ENCODE peak calls at places on chromosome 21, in ten cellular contexts. K is activated naive CD8-positive, alpha-beta T cell treated with anti-CD3 and anti-CD28 coated beads for 36 hours; R is stimulated activated CD4-positive, alpha-beta T cell treated with anti-CD3 and anti-CD28 coated beads, Interleukin-4, amount 100 ng/mL, for 1 hour; Q is T-helper 1 cell; F is stimulated activated CD8-positive, alpha-beta memory T cell treated with anti-CD3 and anti-CD28 coated beads, Interleukin-2, amount 100 ng/mL, for 1 hour; I is posterior cingulate gyrus; H is kidney epithelial cell; J is G401; Z is right lobe of liver; W is COLO829. C is an unnamed sample.

GRCh38 chr21:45622416-45623097 is 21.0 kb upstream of the PCBP3 start:
- DNase-seq in K (no peak), H (no peak), Z (peak; percentile 29), Q (no peak), F (no peak), R (no peak), W (no peak), J (no peak), I (no peak), C (no peak)

GRCh38 chr21:42757422-42757821 is 104.0 kb downstream of the PDE9A start:
- DNase-seq in I (no peak), Q (no peak), H (no peak), Z (no peak), W (no peak), R (no peak), F (no peak), J (no peak), K (no peak), C (no peak)

GRCh38 chr21:26912466-26912865 is 54.4 kb downstream of the ADAMTS5 start:
- DNase-seq in W (no peak), Q (no peak), Z (no peak), K (no peak), F (no peak), H (no peak), I (no peak), R (no peak), J (no peak), C (no peak)

GRCh38 chr21:35428489-35428888 is 379.4 kb upstream of the RUNX1 start:
- DNase-seq in R (peak; percentile 31), H (no peak), J (no peak), I (no peak), Q (peak; percentile 14), F (no peak), Z (no peak), W (no peak), K (peak; percentile 14), C (no peak)

GRCh38 chr21:45514311-45515021 is 27.8 kb downstream of the SLC19A1 start:
- DNase-seq in F (no peak), Z (peak; percentile 52), Q (no peak), R (no peak), H (no peak), J (no peak), K (no peak), W (no peak), I (no peak), C (no peak)

GRCh38 chr21:28899744-28900143 is 92.9 kb downstream of the LTN1 start:
- DNase-seq in J (no peak), R (no peak), K (no peak), I (no peak), W (no peak), F (no peak), Q (no peak), H (no peak), Z (no peak), C (no peak)

GRCh38 chr21:34199121-34199910 is 125.9 kb downstream of the MRPS6 start:
- DNase-seq in Z (no peak), K (no peak), R (no peak), H (no peak), F (no peak), W (no peak), J (peak; percentile 77), I (no peak), Q (no peak), C (no peak)

GRCh38 chr21:43361493-43362296 is 65.2 kb downstream of the SIK1 start:
- DNase-seq in Z (no peak), W (no peak), I (no peak), F (peak; percentile 19), J (no peak), H (no peak), K (peak; percentile 35), R (peak; percentile 22), Q (peak; percentile 36), C (peak; percentile 71)

GRCh38 chr21:44817506-44817880 is 369 bp downstream of the SUMO3 start:
- DNase-seq in F (peak; percentile 84), H (no peak), W (peak; percentile 91), K (peak; percentile 95), Z (peak; percentile 95), J (peak; percentile 88), Q (peak; percentile 89), R (peak; percentile 91), I (peak; percentile 79), C (peak; percentile 96)

GRCh38 chr21:41369105-41369914 is 7.5 kb downstream of the MX2 start:
- DNase-seq in J (no peak), W (no peak), K (peak; percentile 49), Q (no peak), R (peak; percentile 36), F (no peak), H (no peak), Z (no peak), I (no peak), C (no peak)

GRCh38 chr21:26379561-26379960 is 193.5 kb downstream of the CYYR1 start:
- DNase-seq in Z (no peak), H (no peak), Q (no peak), W (no peak), K (no peak), R (no peak), I (no peak), J (no peak), F (no peak), C (no peak)

GRCh38 chr21:45542242-45542666 is at the start of gene SLC19A1:
- DNase-seq in K (peak; percentile 84), H (no peak), J (peak; percentile 64), Z (peak; percentile 80), R (peak; percentile 80), W (peak; percentile 84), I (no peak), F (peak; percentile 33), Q (peak; percentile 61), C (peak; percentile 78)

GRCh38 chr21:7947422-7947821 is 2574.0 kb upstream of the TPTE start:
- DNase-seq in R (no peak), H (no peak), K (no peak), Z (no peak), J (no peak), I (no peak), Q (no peak), W (no peak), F (no peak), C (no peak)

GRCh38 chr21:38440746-38441145 is 57.5 kb downstream of the ERG start:
- DNase-seq in H (peak; percentile 85), K (no peak), F (no peak), Z (no peak), I (no peak), W (peak; percentile 92), R (no peak), Q (no peak), J (no peak), C (no peak)

GRCh38 chr21:46061063-46061462 is 36.8 kb upstream of the COL6A2 start:
- DNase-seq in J (no peak), H (no peak), R (no peak), I (no peak), Q (no peak), F (no peak), Z (no peak), K (no peak), W (no peak), C (no peak)

GRCh38 chr21:22585558-22585957 is 1587.3 kb downstream of the NCAM2 start:
- DNase-seq in I (no peak), F (no peak), Q (no peak), H (no peak), W (no peak), Z (no peak), K (no peak), R (no peak), J (no peak), C (no peak)

GRCh38 chr21:24941316-24942185 is 665.7 kb downstream of the MRPL39 start:
- DNase-seq in I (no peak), R (no peak), F (no peak), W (no peak), Z (no peak), H (no peak), K (no peak), Q (no peak), J (no peak), C (no peak)

GRCh38 chr21:44067011-44067839 is 40.0 kb upstream of the PWP2 start:
- DNase-seq in J (no peak), F (no peak), R (no peak), H (no peak), Z (peak; percentile 43), Q (no peak), I (no peak), W (no peak), K (no peak), C (no peak)

GRCh38 chr21:45050361-45050785 is 24.0 kb upstream of the ADARB1 start:
- DNase-seq in Z (no peak), K (no peak), W (no peak), R (no peak), Q (no peak), J (no peak), I (no peak), H (no peak), F (no peak), C (no peak)

GRCh38 chr21:42855143-42855936 is 24.0 kb downstream of the WDR4 start:
- DNase-seq in J (no peak), R (no peak), I (no peak), W (no peak), F (no peak), H (no peak), K (no peak), Q (no peak), Z (no peak), C (no peak)

GRCh38 chr21:37787456-37787855 is 128.8 kb downstream of the KCNJ6 start:
- DNase-seq in F (no peak), H (peak; percentile 67), K (no peak), R (no peak), I (no peak), W (peak; percentile 40), Z (no peak), Q (no peak), J (no peak), C (no peak)

GRCh38 chr21:37145635-37146111 is 72.6 kb downstream of the TTC3 start:
- DNase-seq in W (no peak), H (peak; percentile 18), Z (no peak), I (no peak), R (no peak), Q (no peak), J (no peak), F (no peak), K (no peak), C (no peak)

GRCh38 chr21:33350676-33351075 is 25.9 kb downstream of the IFNAR1 start:
- DNase-seq in R (no peak), K (no peak), F (no peak), Z (no peak), H (no peak), I (no peak), J (no peak), W (no peak), Q (no peak), C (no peak)

GRCh38 chr21:18522181-18522771 is 118.7 kb upstream of the TMPRSS15 start:
- DNase-seq in H (no peak), I (no peak), J (peak; percentile 10), K (no peak), F (no peak), Q (no peak), R (no peak), W (no peak), Z (no peak), C (no peak)

GRCh38 chr21:32015740-32016139 is 142.9 kb downstream of the HUNK start:
- DNase-seq in F (no peak), R (no peak), Z (no peak), J (no peak), H (no peak), I (no peak), W (no peak), K (no peak), Q (no peak), C (no peak)

GRCh38 chr21:33685613-33686197 is 43.4 kb downstream of the ITSN1 start:
- DNase-seq in I (no peak), Q (no peak), R (no peak), J (no peak), K (no peak), Z (no peak), F (no peak), H (peak; percentile 58), W (no peak), C (no peak)

GRCh38 chr21:36325373-36326010 is 5.5 kb downstream of the MORC3 start:
- DNase-seq in I (no peak), R (no peak), K (no peak), H (no peak), Z (no peak), J (no peak), Q (no peak), W (no peak), F (no peak), C (no peak)

GRCh38 chr21:29649370-29649963 is 290.3 kb downstream of the GRIK1 start:
- DNase-seq in R (no peak), J (no peak), F (no peak), Q (no peak), Z (no peak), H (no peak), W (no peak), K (no peak), I (no peak), C (no peak)

C was measured in transverse colon.